ENCODE peak calls at places on chromosomes 13 and 19, in six cellular contexts. S is lower lobe of right lung, U is cardiac fibroblast, R is esophagus squamous epithelium, C is NT2/D1, O is BJ. Z is an unnamed sample.

GRCh38 chr13:26719356-26719945 is 41.1 kb downstream of the GPR12 start:
- DNase-seq in O (no peak), S (no peak), U (no peak), C (no peak), R (no peak), Z (peak; percentile 3)

GRCh38 chr19:8340341-8341096 is 2.5 kb downstream of the KANK3 start:
- DNase-seq in U (peak; percentile 63), S (peak; percentile 75), R (no peak), O (no peak), C (no peak), Z (no peak)

GRCh38 chr13:99150575-99151370 is 49.9 kb upstream of the UBAC2 start:
- DNase-seq in O (peak; percentile 89), S (no peak), R (no peak), C (no peak), U (peak; percentile 58), Z (peak; percentile 87)

GRCh38 chr13:94228781-94229180 is 250.7 kb downstream of the DCT start:
- DNase-seq in C (no peak), U (peak; percentile 71), O (no peak), R (no peak), S (no peak), Z (peak; percentile 12)

GRCh38 chr19:4278926-4279529 is at the start of gene SHD:
- DNase-seq in R (no peak), S (no peak), C (no peak), O (no peak), U (no peak), Z (no peak)

GRCh38 chr13:101567841-101568240 is 115.4 kb downstream of the ITGBL1 start:
- DNase-seq in U (no peak), R (no peak), C (no peak), O (no peak), S (no peak), Z (peak; percentile 18)

GRCh38 chr13:76888421-76888820 is 2.2 kb upstream of the KCTD12 start:
- DNase-seq in S (no peak), U (no peak), R (no peak), C (no peak), O (no peak), Z (no peak)

GRCh38 chr13:108525867-108526266 is 103.5 kb upstream of the MYO16 start:
- DNase-seq in S (no peak), O (no peak), R (no peak), C (no peak), U (no peak), Z (no peak)

GRCh38 chr13:40585911-40586471 is 80.5 kb downstream of the FOXO1 start:
- DNase-seq in R (no peak), U (no peak), C (no peak), S (no peak), O (peak; percentile 26), Z (peak; percentile 4)

GRCh38 chr19:15195381-15195964 is 5.3 kb downstream of the NOTCH3 start:
- DNase-seq in U (peak; percentile 65), O (peak; percentile 4), S (peak; percentile 72), R (no peak), C (no peak), Z (peak; percentile 58)

GRCh38 chr19:31976775-31977536 is 368.5 kb upstream of the ZNF507 start:
- DNase-seq in O (no peak), U (no peak), R (no peak), C (no peak), S (no peak), Z (no peak)

GRCh38 chr13:99033814-99034213 is 56.0 kb upstream of the DOCK9 start:
- DNase-seq in S (no peak), O (no peak), U (peak; percentile 51), C (no peak), R (no peak), Z (peak; percentile 36)

GRCh38 chr13:110379905-110380341 is 72.8 kb downstream of the COL4A2 start:
- DNase-seq in S (no peak), C (peak; percentile 57), U (no peak), R (no peak), O (no peak), Z (peak; percentile 42)

GRCh38 chr13:38688674-38689073 is 1.8 kb downstream of the FREM2 start:
- DNase-seq in U (no peak), C (no peak), S (no peak), R (no peak), O (no peak), Z (no peak)

GRCh38 chr19:58154287-58154678 is 3.7 kb upstream of the ZNF329 start:
- DNase-seq in C (peak; percentile 11), S (peak; percentile 48), U (peak; percentile 71), R (no peak), O (no peak), Z (peak; percentile 50)

GRCh38 chr13:36453518-36453917 is 21.2 kb downstream of the CCNA1 start:
- DNase-seq in R (no peak), S (no peak), U (no peak), C (no peak), O (no peak), Z (peak; percentile 17)

GRCh38 chr13:75986818-75987217 is 350.7 kb downstream of the LMO7 start:
- DNase-seq in R (no peak), O (no peak), C (no peak), U (no peak), S (no peak), Z (no peak)

GRCh38 chr13:59635591-59635990 is 528.1 kb downstream of the DIAPH3 start:
- DNase-seq in R (no peak), C (no peak), S (no peak), O (no peak), U (no peak), Z (no peak)

GRCh38 chr19:5480427-5480836 is 25.2 kb downstream of the ZNRF4 start:
- DNase-seq in S (no peak), O (no peak), R (no peak), U (peak; percentile 15), C (peak; percentile 35), Z (no peak)

GRCh38 chr13:93690139-93690538 is 463.5 kb downstream of the GPC6 start:
- DNase-seq in O (no peak), C (peak; percentile 9), R (no peak), U (peak; percentile 42), S (no peak), Z (peak; percentile 15)

GRCh38 chr13:110308377-110309158 is 1.5 kb downstream of the COL4A2 start:
- DNase-seq in C (no peak), O (no peak), S (no peak), U (peak; percentile 81), R (no peak), Z (peak; percentile 67)

GRCh38 chr19:16001481-16002312 is 52.9 kb downstream of the OR10H4 start:
- DNase-seq in C (no peak), R (no peak), S (no peak), U (peak; percentile 80), O (no peak), Z (peak; percentile 77)

GRCh38 chr19:49718511-49718910 is 27.6 kb downstream of the CPT1C start:
- DNase-seq in U (peak; percentile 82), S (no peak), C (no peak), R (no peak), O (no peak), Z (peak; percentile 28)
- H3K4me3 ChIP-seq in U (no peak overlapping the region), S (no peak overlapping the region), C (no peak overlapping the region), R (no peak overlapping the region), O (no peak overlapping the region), Z (no peak overlapping the region)

GRCh38 chr13:65582160-65582559 is 1648.0 kb downstream of the PCDH9 start:
- DNase-seq in S (no peak), C (no peak), U (no peak), O (no peak), R (no peak), Z (no peak)
- H3K4me3 ChIP-seq in S (no peak overlapping the region), C (no peak overlapping the region), U (no peak overlapping the region), O (no peak overlapping the region), R (no peak overlapping the region), Z (no peak overlapping the region)

GRCh38 chr19:51572908-51573307 is 1.8 kb downstream of the ZNF175 start:
- DNase-seq in U (peak; percentile 11), O (peak; percentile 16), C (no peak), R (no peak), S (no peak), Z (peak; percentile 55)
- H3K4me3 ChIP-seq in U (no peak overlapping the region), O (no peak overlapping the region), C (no peak overlapping the region), R (no peak overlapping the region), S (no peak overlapping the region), Z (peak overlapping the region; percentile 4)

GRCh38 chr13:23320926-23321533 is 112.5 kb downstream of the SACS start:
- DNase-seq in U (no peak), O (no peak), R (no peak), S (no peak), C (no peak), Z (no peak)
- H3K4me3 ChIP-seq in U (no peak overlapping the region), O (no peak overlapping the region), R (no peak overlapping the region), S (peak overlapping the region; percentile 31), C (no peak overlapping the region), Z (no peak overlapping the region)

DNA sequence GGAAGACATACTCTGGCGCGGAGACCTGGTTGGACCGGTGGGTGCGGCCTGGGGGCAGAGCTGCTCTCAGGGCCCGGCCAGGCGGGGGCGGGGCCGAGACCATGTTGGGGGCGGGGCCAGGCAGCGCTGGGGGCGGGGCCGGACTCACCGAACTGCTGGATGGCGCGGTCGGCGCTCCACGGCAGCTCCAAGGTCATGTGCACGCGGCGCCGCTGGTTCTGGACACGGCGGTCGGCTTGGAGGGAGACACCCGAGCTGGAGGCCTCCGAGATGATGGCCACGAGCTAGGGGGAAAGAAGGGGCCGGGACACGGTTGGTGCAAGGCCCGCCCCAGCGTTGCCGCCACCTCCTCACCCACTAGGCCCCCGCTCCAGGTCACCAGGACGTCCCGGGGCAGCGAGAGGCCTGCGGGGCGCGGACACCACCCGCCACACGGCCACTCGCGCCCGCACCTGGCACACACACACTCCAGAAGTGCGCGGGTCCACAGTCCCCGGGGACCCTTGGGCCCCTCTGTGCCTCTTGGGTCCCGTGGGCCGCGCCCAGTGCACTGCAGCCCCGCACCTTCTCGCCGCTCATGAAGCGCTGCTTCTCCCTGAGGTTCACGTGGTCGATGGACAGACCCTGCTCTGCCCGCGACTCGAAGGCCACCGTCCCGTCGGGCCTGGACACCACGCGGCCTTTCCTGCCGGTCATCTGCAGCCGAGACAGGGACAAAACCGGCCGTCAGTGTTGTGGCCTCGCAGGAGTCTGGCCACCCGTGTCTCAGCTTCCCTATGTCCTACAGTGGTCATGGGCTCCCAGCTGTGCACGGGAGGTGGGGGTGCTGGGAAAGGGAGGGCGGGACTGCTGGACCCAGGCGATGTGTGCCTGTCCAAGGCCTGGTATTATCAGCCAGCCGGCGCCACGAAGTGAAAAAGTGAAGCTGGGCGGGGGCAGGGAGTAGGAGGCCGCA is 8.7 kb downstream of the GPX4 start:
- DNase-seq in S (peak; percentile 82), R (no peak), O (no peak), U (no peak), C (no peak), Z (no peak)
- H3K4me3 ChIP-seq in S (no peak overlapping the region), R (no peak overlapping the region), O (no peak overlapping the region), U (no peak overlapping the region), C (no peak overlapping the region), Z (no peak overlapping the region)

GRCh38 chr19:28465317-28466086 is 747.4 kb downstream of the UQCRFS1 start:
- DNase-seq in S (no peak), O (no peak), C (no peak), R (no peak), U (no peak), Z (no peak)
- H3K4me3 ChIP-seq in S (no peak overlapping the region), O (no peak overlapping the region), C (no peak overlapping the region), R (no peak overlapping the region), U (no peak overlapping the region), Z (no peak overlapping the region)